ENCODE peak calls at places on chromosomes 6 and 20, in five cellular contexts. Q is activated effector memory CD4-positive, alpha-beta T cell treated with anti-CD3 and anti-CD28 coated beads, Interleukin-2, amount 50 U/mL, for 16 hours; E is dermis blood vessel endothelial cell; T is stimulated activated CD4-positive, alpha-beta T cell treated with anti-CD3 and anti-CD28 coated beads, Interleukin-2, amount 100 ng/mL, for 48 hours; H is AML-193. W is an unnamed sample.

GRCh38 chr20:62019144-62019805 is 46.4 kb downstream of the TAF4 start:
- DNase-seq in Q (no peak), E (no peak), T (no peak), H (no peak), W (no peak)

GRCh38 chr6:149354009-149354408 is 36.5 kb downstream of the TAB2 start:
- DNase-seq in Q (no peak), E (no peak), T (no peak), H (no peak), W (no peak)

GRCh38 chr6:158668707-158669103 is 18.9 kb downstream of the SYTL3 start:
- DNase-seq in Q (no peak), E (no peak), T (no peak), H (no peak), W (no peak)

GRCh38 chr6:144266091-144266649 is 19.0 kb upstream of the UTRN start:
- DNase-seq in Q (no peak), E (peak), T (no peak), H (no peak), W (no peak)

GRCh38 chr6:116016846-116017545 is 43.7 kb downstream of the FRK start:
- DNase-seq in Q (no peak), E (no peak), T (no peak), H (no peak), W (no peak)

GRCh38 chr6:112450663-112451062 is 103.5 kb downstream of the RFPL4B start:
- DNase-seq in Q (no peak), E (no peak), T (no peak), H (no peak), W (no peak)

GRCh38 chr6:115643762-115644161 is 416.9 kb downstream of the FRK start:
- DNase-seq in Q (no peak), E (no peak), T (no peak), H (no peak), W (no peak)

GRCh38 chr6:73109659-73110058 is 115.6 kb downstream of the KHDC1L start:
- DNase-seq in Q (no peak), E (no peak), T (no peak), H (no peak), W (no peak)

GRCh38 chr6:105163186-105163585 is 16.6 kb downstream of the POPDC3 start:
- DNase-seq in Q (no peak), E (no peak), T (no peak), H (no peak), W (no peak)

GRCh38 chr20:46964299-46965123 is 69.9 kb downstream of the EYA2 start:
- DNase-seq in Q (no peak), E (no peak), T (no peak), H (no peak), W (no peak)

GRCh38 chr6:82178084-82178758 is 69.3 kb downstream of the IBTK start:
- DNase-seq in Q (no peak), E (peak), T (no peak), H (peak), W (no peak)

GRCh38 chr6:99189823-99190721 is 159.4 kb downstream of the FAXC start:
- DNase-seq in Q (peak), E (no peak), T (peak), H (no peak), W (no peak)

W was measured in effector memory CD8-positive, alpha-beta T cell.